ENCODE peak calls at places on chromosomes 1 and 21, in five cellular contexts. O is WTC11, W is H9, K is hepatic stellate cell, H is Calu3. M is an unnamed sample.

GRCh38 chr1:160139840-160140239 is 11.6 kb upstream of the ATP1A4 start:
- DNase-seq in H (no peak), O (no peak), K (no peak), W (no peak), M (no peak)

GRCh38 chr1:6392081-6392879 is 1.3 kb downstream of the ACOT7 start:
- DNase-seq in O (no peak), K (no peak), W (no peak), H (no peak), M (no peak)

GRCh38 chr1:232586679-232587078 is 43.3 kb downstream of the SIPA1L2 start:
- DNase-seq in H (no peak), O (no peak), W (no peak), K (no peak), M (no peak)

GRCh38 chr1:210587547-210587946 is 258.8 kb downstream of the HHAT start:
- DNase-seq in O (no peak), K (no peak), H (no peak), W (no peak), M (no peak)

GRCh38 chr1:228417061-228417460 is 400 bp upstream of the TRIM17 start:
- DNase-seq in K (no peak), H (no peak), O (no peak), W (no peak), M (no peak)

GRCh38 chr1:97906567-97907228 is 14.1 kb downstream of the DPYD start:
- DNase-seq in W (no peak), K (peak), H (peak), O (no peak), M (no peak)

GRCh38 chr1:232432313-232432712 is 197.6 kb downstream of the SIPA1L2 start:
- DNase-seq in K (no peak), W (no peak), H (no peak), O (no peak), M (no peak)

GRCh38 chr1:32228771-32229170 is 6.6 kb downstream of the EIF3I start:
- DNase-seq in O (no peak), H (no peak), K (no peak), W (no peak), M (no peak)

GRCh38 chr1:2414297-2414958 is 2.1 kb upstream of the PEX10 start:
- DNase-seq in K (peak), W (peak), O (peak), H (peak), M (no peak)

GRCh38 chr1:239025223-239025622 is 361.1 kb upstream of the CHRM3 start:
- DNase-seq in K (no peak), W (no peak), O (no peak), H (no peak), M (no peak)

GRCh38 chr1:243601720-243602119 is 248.3 kb downstream of the AKT3 start:
- DNase-seq in H (no peak), W (no peak), K (no peak), O (no peak), M (no peak)

GRCh38 chr1:230040440-230040839 is 26.6 kb upstream of the GALNT2 start:
- DNase-seq in W (no peak), O (no peak), H (no peak), K (no peak), M (no peak)

GRCh38 chr1:96710708-96711477 is 10.7 kb upstream of the PTBP2 start:
- DNase-seq in H (no peak), K (no peak), O (no peak), W (no peak), M (no peak)

GRCh38 chr1:55542901-55543504 is 327.8 kb upstream of the USP24 start:
- DNase-seq in W (no peak), H (no peak), K (peak), O (no peak), M (no peak)

GRCh38 chr1:205286335-205286950 is 35.1 kb downstream of the NUAK2 start:
- DNase-seq in H (no peak), K (peak), W (no peak), O (no peak), M (no peak)

GRCh38 chr21:34722684-34723300 is 54.0 kb downstream of the CLIC6 start:
- DNase-seq in O (peak), K (no peak), H (peak), W (peak), M (no peak)

GRCh38 chr21:33700491-33700890 is 58.2 kb downstream of the ITSN1 start:
- DNase-seq in K (no peak), H (no peak), W (no peak), O (no peak), M (no peak)

GRCh38 chr1:211377539-211378461 is 51.2 kb downstream of the TRAF5 start:
- DNase-seq in H (no peak), K (no peak), W (no peak), O (no peak), M (no peak)

GRCh38 chr1:228059536-228060457 is 22.7 kb upstream of the ARF1 start:
- DNase-seq in W (peak), O (peak), H (peak), K (no peak), M (peak)

GRCh38 chr1:201643835-201644104 is 104.8 kb downstream of the NAV1 start:
- DNase-seq in W (no peak), K (no peak), H (no peak), O (no peak), M (no peak)

GRCh38 chr1:63795455-63795854 is 21.6 kb downstream of the ROR1 start:
- DNase-seq in W (no peak), K (no peak), H (no peak), O (no peak), M (no peak)

GRCh38 chr1:222829868-222830267 is 15.0 kb downstream of the DISP1 start:
- DNase-seq in O (no peak), K (no peak), H (no peak), W (no peak), M (no peak)

GRCh38 chr1:186494832-186495271 is 33.9 kb upstream of the PDC start:
- DNase-seq in K (no peak), O (no peak), W (no peak), H (peak), M (no peak)

GRCh38 chr1:156465747-156466365 is 34.7 kb downstream of the MEF2D start:
- DNase-seq in K (peak), W (peak), H (peak), O (peak), M (no peak)

GRCh38 chr21:44024895-44025353 is 12.8 kb downstream of the TRAPPC10 start:
- DNase-seq in H (no peak), O (no peak), K (peak), W (no peak), M (no peak)

GRCh38 chr1:219041141-219041540 is 132.5 kb upstream of the LYPLAL1 start:
- DNase-seq in K (peak), W (no peak), H (no peak), O (no peak), M (no peak)

GRCh38 chr1:167794043-167794442 is 72.3 kb downstream of the MPZL1 start:
- DNase-seq in H (no peak), K (no peak), O (no peak), W (no peak), M (no peak)

GRCh38 chr1:246647113-246647512 is 77.1 kb upstream of the SCCPDH start:
- DNase-seq in K (peak), H (no peak), O (peak), W (peak), M (no peak)

GRCh38 chr1:243246916-243247315 is 8.2 kb downstream of the CEP170 start:
- DNase-seq in W (no peak), K (no peak), H (no peak), O (no peak), M (no peak)

GRCh38 chr21:41583274-41583790 is 75.4 kb upstream of the TMPRSS2 start:
- DNase-seq in H (peak), O (no peak), W (no peak), K (no peak), M (no peak)

GRCh38 chr1:167752219-167752985 is 30.6 kb downstream of the MPZL1 start:
- DNase-seq in H (no peak), K (no peak), O (no peak), W (no peak), M (no peak)

GRCh38 chr1:68010094-68010493 is 40.3 kb downstream of the DIRAS3 start:
- DNase-seq in W (no peak), H (no peak), O (no peak), K (peak), M (peak)

GRCh38 chr1:9715536-9716226 is 64.2 kb downstream of the PIK3CD start:
- DNase-seq in K (no peak), W (no peak), O (no peak), H (no peak), M (no peak)

GRCh38 chr1:43996733-43997115 is 5.3 kb downstream of the CCDC24 start:
- DNase-seq in O (no peak), K (no peak), H (no peak), W (no peak), M (no peak)